ENCODE peak calls at places on chromosomes 1 and 21, in eight cellular contexts. T is cardiac muscle cell, G is prostate gland, K is nephron progenitor cell, R is fibroblast of pulmonary artery, L is tibial artery, W is progenitor cell of endocrine pancreas, J is epithelial cell of esophagus. B is an unnamed sample.

GRCh38 chr1:158200509-158200908 is 19.8 kb downstream of the CD1D start:
- DNase-seq in T (no peak), G (no peak), K (no peak), R (no peak), L (no peak), W (no peak), J (no peak), B (no peak)

GRCh38 chr21:16752109-16752508 is 760.7 kb upstream of the CXADR start:
- DNase-seq in T (no peak), G (no peak), K (no peak), R (no peak), L (no peak), W (no peak), J (no peak), B (no peak)

GRCh38 chr1:156050376-156050775 is 3.2 kb downstream of the UBQLN4 start:
- DNase-seq in T (no peak), G (no peak), K (no peak), R (no peak), L (no peak), W (no peak), J (no peak), B (no peak)

GRCh38 chr1:158180741-158181576 is at the start of gene CD1D:
- DNase-seq in T (peak; percentile 86), G (no peak), K (peak; percentile 68), R (peak; percentile 74), L (peak; percentile 42), W (peak; percentile 26), J (peak; percentile 39), B (no peak)

GRCh38 chr1:200837931-200838571 is 34.7 kb upstream of the GPR25 start:
- DNase-seq in T (no peak), G (no peak), K (no peak), R (peak; percentile 48), L (no peak), W (no peak), J (peak; percentile 11), B (no peak)

GRCh38 chr1:1020415-1021009 is 592 bp downstream of the AGRN start:
- DNase-seq in T (peak; percentile 42), G (no peak), K (peak; percentile 61), R (no peak), L (no peak), W (no peak), J (peak; percentile 42), B (no peak)

GRCh38 chr1:12053752-12054548 is 9.2 kb upstream of the TNFRSF8 start:
- DNase-seq in T (no peak), G (no peak), K (no peak), R (no peak), L (no peak), W (no peak), J (peak; percentile 18), B (no peak)

GRCh38 chr1:37540036-37540785 is 13.9 kb downstream of the SNIP1 start:
- DNase-seq in T (no peak), G (no peak), K (no peak), R (no peak), L (no peak), W (no peak), J (no peak), B (no peak)

GRCh38 chr1:60000625-60001024 is 72.9 kb downstream of the C1orf87 start:
- DNase-seq in T (no peak), G (no peak), K (no peak), R (no peak), L (no peak), W (no peak), J (no peak), B (no peak)

GRCh38 chr1:7284839-7285435 is 486.2 kb upstream of the VAMP3 start:
- DNase-seq in T (no peak), G (no peak), K (no peak), R (no peak), L (no peak), W (no peak), J (peak; percentile 41), B (no peak)

GRCh38 chr1:41305576-41306365 is 55.5 kb upstream of the FOXO6 start:
- DNase-seq in T (peak; percentile 70), G (no peak), K (peak; percentile 30), R (no peak), L (no peak), W (no peak), J (no peak), B (no peak)

GRCh38 chr21:37032877-37033471 is 26.5 kb downstream of the RIPPLY3 start:
- DNase-seq in T (no peak), G (no peak), K (no peak), R (peak; percentile 53), L (no peak), W (no peak), J (peak; percentile 80), B (no peak)

GRCh38 chr1:179599623-179600249 is 8.1 kb downstream of the TDRD5 start:
- DNase-seq in T (peak; percentile 57), G (peak; percentile 49), K (peak; percentile 16), R (peak; percentile 54), L (no peak), W (no peak), J (peak; percentile 60), B (no peak)

GRCh38 chr1:15684042-15684461 is at the start of gene PLEKHM2:
- DNase-seq in T (peak; percentile 75), G (no peak), K (peak; percentile 53), R (peak; percentile 35), L (peak; percentile 30), W (no peak), J (peak; percentile 45), B (no peak)

GRCh38 chr1:170483041-170483440 is 48.9 kb upstream of the GORAB start:
- DNase-seq in T (no peak), G (no peak), K (no peak), R (no peak), L (no peak), W (no peak), J (no peak), B (no peak)

GRCh38 chr1:67618285-67619018 is 66.5 kb upstream of the GADD45A start:
- DNase-seq in T (no peak), G (peak; percentile 68), K (no peak), R (peak; percentile 95), L (peak; percentile 79), W (no peak), J (peak; percentile 96), B (peak; percentile 46)

GRCh38 chr1:36084502-36085115 is 715 bp downstream of the TEKT2 start:
- DNase-seq in T (no peak), G (no peak), K (no peak), R (no peak), L (no peak), W (no peak), J (no peak), B (no peak)

GRCh38 chr1:7616076-7616833 is 154.8 kb upstream of the VAMP3 start:
- DNase-seq in T (peak; percentile 90), G (peak; percentile 12), K (peak; percentile 90), R (peak; percentile 29), L (peak; percentile 19), W (peak; percentile 75), J (peak; percentile 43), B (no peak)

GRCh38 chr1:150194381-150195031 is 41.4 kb downstream of the ANP32E start:
- DNase-seq in T (no peak), G (no peak), K (no peak), R (peak; percentile 54), L (no peak), W (no peak), J (no peak), B (no peak)

GRCh38 chr1:161483361-161483760 is 21.9 kb upstream of the FCGR2A start:
- DNase-seq in T (no peak), G (no peak), K (no peak), R (no peak), L (no peak), W (no peak), J (no peak), B (no peak)

GRCh38 chr1:161482610-161483009 is 22.6 kb upstream of the FCGR2A start:
- DNase-seq in T (no peak), G (no peak), K (no peak), R (no peak), L (no peak), W (no peak), J (peak; percentile 27), B (no peak)

GRCh38 chr1:161481624-161482392 is 23.4 kb upstream of the FCGR2A start:
- DNase-seq in T (no peak), G (no peak), K (no peak), R (no peak), L (no peak), W (no peak), J (peak; percentile 97), B (no peak)

GRCh38 chr1:161486806-161487482 is 18.3 kb upstream of the FCGR2A start:
- DNase-seq in T (peak; percentile 80), G (no peak), K (peak; percentile 49), R (peak; percentile 83), L (peak; percentile 29), W (no peak), J (peak; percentile 72), B (no peak)

GRCh38 chr1:161484613-161485012 is 20.6 kb upstream of the FCGR2A start:
- DNase-seq in T (no peak), G (no peak), K (no peak), R (peak; percentile 15), L (no peak), W (no peak), J (no peak), B (no peak)
- TF ChIP-seq CTCF in T (peak; percentile 35), G (no peak), K (peak; percentile 31), R (peak; percentile 42), L (no peak), W (peak; percentile 35), J (peak; percentile 24), B (no peak)

GRCh38 chr1:160708118-160708517 is 3.5 kb downstream of the CD48 start:
- DNase-seq in T (no peak), G (no peak), K (no peak), R (no peak), L (no peak), W (no peak), J (no peak), B (no peak)
- TF ChIP-seq CTCF in T (no peak), G (no peak), K (no peak), R (no peak), L (no peak), W (no peak), J (no peak), B (no peak)

DNA sequence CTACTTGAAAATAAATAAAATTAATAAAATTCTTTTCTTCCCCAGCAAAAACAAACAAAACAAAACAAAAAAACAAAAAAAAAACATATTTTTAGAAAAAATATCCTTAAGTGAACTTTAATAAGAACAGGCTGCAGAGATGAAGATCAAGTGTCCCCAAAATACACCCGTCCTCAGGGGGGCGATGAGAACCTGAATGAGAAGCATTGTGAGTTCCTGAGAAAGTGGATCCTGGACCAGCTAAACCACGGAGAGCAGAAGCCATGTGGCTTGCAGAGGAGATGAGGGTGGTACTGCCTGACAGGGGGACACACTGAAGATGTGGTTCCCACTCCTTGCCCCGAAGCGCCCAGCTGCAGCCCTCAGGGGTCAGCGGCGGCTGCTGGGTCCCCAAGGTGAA is 89.3 kb downstream of the ITPKB start:
- DNase-seq in T (peak; percentile 35), G (no peak), K (no peak), R (peak; percentile 43), L (peak; percentile 52), W (no peak), J (peak; percentile 16), B (no peak)
- TF ChIP-seq CTCF in T (peak; percentile 26), G (no peak), K (no peak), R (peak; percentile 30), L (no peak), W (no peak), J (peak; percentile 29), B (no peak)

GRCh38 chr1:222239130-222239529 is 308.8 kb downstream of the HHIPL2 start:
- DNase-seq in T (no peak), G (no peak), K (no peak), R (no peak), L (no peak), W (no peak), J (no peak), B (no peak)

GRCh38 chr1:222234351-222234750 is 313.6 kb downstream of the HHIPL2 start:
- DNase-seq in T (no peak), G (no peak), K (no peak), R (no peak), L (no peak), W (no peak), J (no peak), B (no peak)

GRCh38 chr1:222233441-222234180 is 314.3 kb downstream of the HHIPL2 start:
- DNase-seq in T (no peak), G (no peak), K (no peak), R (peak; percentile 40), L (no peak), W (no peak), J (no peak), B (no peak)
- TF ChIP-seq CTCF in T (no peak), G (no peak), K (no peak), R (no peak), L (no peak), W (no peak), J (no peak), B (no peak)

B was measured in thoracic aorta.